ENCODE peak calls at places on chromosomes 5 and 9, in seven cellular contexts. M is stimulated activated naive B cell treated with anti-CD40 and anti-IgM and Interleukin-4, amounts not matched to agents 10 μg/mL and 1 μg/mL and 100 μg/mL, for 72 hours; O is stimulated activated CD4-positive, alpha-beta T cell treated with anti-CD3 and anti-CD28 coated beads, TNF-alpha, amount 100 ng/mL, for 4 hours; C is mammary epithelial cell; Q is kidney epithelial cell; H is PC-9; F is T-helper 17 cell. L is an unnamed sample.

GRCh38 chr9:93644397-93645088 is 68.2 kb downstream of the PHF2 start:
- DNase-seq in M (no peak), O (no peak), C (no peak), Q (no peak), H (no peak), F (no peak), L (no peak)

GRCh38 chr9:18800579-18800978 is 232.4 kb downstream of the SAXO1 start:
- DNase-seq in M (no peak), O (no peak), C (no peak), Q (no peak), H (no peak), F (no peak), L (no peak)

GRCh38 chr9:137311971-137312851 is 10.1 kb upstream of the NRARP start:
- DNase-seq in M (no peak), O (no peak), C (peak), Q (no peak), H (peak), F (no peak), L (peak)

GRCh38 chr5:109645591-109646236 is 44.0 kb upstream of the MAN2A1 start:
- DNase-seq in M (no peak), O (no peak), C (no peak), Q (no peak), H (no peak), F (no peak), L (no peak)

GRCh38 chr5:139848508-139849100 is 53.0 kb downstream of the PSD2 start:
- DNase-seq in M (no peak), O (peak), C (no peak), Q (no peak), H (no peak), F (no peak), L (peak)

GRCh38 chr5:39755986-39756385 is 331.2 kb upstream of the DAB2 start:
- DNase-seq in M (no peak), O (no peak), C (peak), Q (peak), H (peak), F (no peak), L (no peak)

GRCh38 chr9:124818431-124819281 is 34.6 kb upstream of the WDR38 start:
- DNase-seq in M (no peak), O (no peak), C (peak), Q (peak), H (peak), F (no peak), L (no peak)

GRCh38 chr9:120944434-120945125 is 18.0 kb upstream of the TRAF1 start:
- DNase-seq in M (peak), O (no peak), C (peak), Q (no peak), H (no peak), F (no peak), L (no peak)

GRCh38 chr9:123119566-123119965 is 86.1 kb downstream of the GPR21 start:
- DNase-seq in M (no peak), O (no peak), C (no peak), Q (no peak), H (no peak), F (no peak), L (no peak)

L was measured in T-helper 1 cell.